ENCODE peak calls at places on chromosomes 2 and 18, in six cellular contexts. R, A, C, K, I and T are unnamed samples.
A peak's percentile ranks its signal among the peaks of the same experiment; 100 is the strongest.

GRCh38 chr2:215791481-215791937 is 221.8 kb downstream of the MREG start:
- DNase-seq in R (no peak), A (no peak), C (no peak), K (no peak), I (no peak), T (no peak)

GRCh38 chr2:28406276-28407096 is 13.8 kb downstream of the FOSL2 start:
- DNase-seq in R (peak; percentile 77), A (no peak), C (peak; percentile 54), K (no peak), I (peak; percentile 81), T (peak; percentile 67)

GRCh38 chr2:96098900-96099590 is 17.3 kb downstream of the ADRA2B start:
- DNase-seq in R (peak; percentile 61), A (peak; percentile 71), C (no peak), K (no peak), I (no peak), T (no peak)

GRCh38 chr2:42100696-42101585 is 53.1 kb downstream of the PKDCC start:
- DNase-seq in R (peak; percentile 80), A (peak; percentile 59), C (peak; percentile 67), K (no peak), I (peak; percentile 84), T (peak; percentile 32)

GRCh38 chr18:6543330-6543908 is 128.7 kb upstream of the L3MBTL4 start:
- DNase-seq in R (no peak), A (no peak), C (no peak), K (no peak), I (no peak), T (peak; percentile 56)

GRCh38 chr2:39227628-39228412 is 15.9 kb downstream of the CDKL4 start:
- DNase-seq in R (peak; percentile 85), A (peak; percentile 76), C (peak; percentile 69), K (peak; percentile 80), I (peak; percentile 83), T (peak; percentile 65)

GRCh38 chr2:145623136-145623535 is 1103.2 kb upstream of the ZEB2 start:
- DNase-seq in R (no peak), A (no peak), C (peak; percentile 50), K (no peak), I (no peak), T (peak; percentile 76)

GRCh38 chr2:188443207-188443606 is 151.5 kb downstream of the GULP1 start:
- DNase-seq in R (no peak), A (no peak), C (no peak), K (no peak), I (no peak), T (no peak)

GRCh38 chr2:48114256-48114655 is 208.0 kb upstream of the FBXO11 start:
- DNase-seq in R (no peak), A (no peak), C (peak; percentile 63), K (no peak), I (no peak), T (peak; percentile 81)

GRCh38 chr2:65061146-65061909 is 5.1 kb downstream of the CEP68 start:
- DNase-seq in R (no peak), A (no peak), C (no peak), K (no peak), I (no peak), T (no peak)

GRCh38 chr2:139439100-139439499 is 658.9 kb upstream of the NXPH2 start:
- DNase-seq in R (no peak), A (no peak), C (no peak), K (no peak), I (no peak), T (no peak)

GRCh38 chr2:10242998-10243925 is 59.4 kb upstream of the HPCAL1 start:
- DNase-seq in R (peak; percentile 60), A (no peak), C (no peak), K (no peak), I (no peak), T (no peak)

GRCh38 chr2:9972621-9973445 is 21.3 kb downstream of the GRHL1 start:
- DNase-seq in R (no peak), A (no peak), C (peak; percentile 57), K (no peak), I (no peak), T (peak; percentile 91)

GRCh38 chr2:97868986-97869721 is 126.6 kb downstream of the TMEM131 start:
- DNase-seq in R (no peak), A (peak; percentile 48), C (peak; percentile 90), K (no peak), I (no peak), T (peak; percentile 95)

GRCh38 chr2:11430729-11431128 is 35.2 kb downstream of the E2F6 start:
- DNase-seq in R (no peak), A (no peak), C (no peak), K (no peak), I (no peak), T (no peak)

GRCh38 chr2:9222246-9222898 is 15.8 kb downstream of the ASAP2 start:
- DNase-seq in R (no peak), A (no peak), C (no peak), K (no peak), I (no peak), T (peak; percentile 79)

GRCh38 chr2:203650860-203651613 is 55.4 kb upstream of the CD28 start:
- DNase-seq in R (no peak), A (peak; percentile 42), C (peak; percentile 47), K (peak; percentile 74), I (no peak), T (peak; percentile 73)

GRCh38 chr2:119429225-119430000 is 2.2 kb upstream of the TMEM37 start:
- DNase-seq in R (peak; percentile 20), A (no peak), C (no peak), K (no peak), I (no peak), T (peak; percentile 30)

GRCh38 chr18:62325806-62326645 is 916 bp downstream of the TNFRSF11A start:
- DNase-seq in R (no peak), A (no peak), C (no peak), K (no peak), I (no peak), T (peak; percentile 10)

GRCh38 chr18:62326646-62327348 is 1.7 kb downstream of the TNFRSF11A start:
- DNase-seq in R (no peak), A (no peak), C (no peak), K (no peak), I (no peak), T (no peak)

GRCh38 chr18:62323483-62324354 is 1.4 kb upstream of the TNFRSF11A start:
- DNase-seq in R (no peak), A (no peak), C (no peak), K (no peak), I (no peak), T (no peak)

GRCh38 chr18:62324355-62324828 is 718 bp upstream of the TNFRSF11A start:
- DNase-seq in R (no peak), A (no peak), C (no peak), K (no peak), I (no peak), T (no peak)

DNA sequence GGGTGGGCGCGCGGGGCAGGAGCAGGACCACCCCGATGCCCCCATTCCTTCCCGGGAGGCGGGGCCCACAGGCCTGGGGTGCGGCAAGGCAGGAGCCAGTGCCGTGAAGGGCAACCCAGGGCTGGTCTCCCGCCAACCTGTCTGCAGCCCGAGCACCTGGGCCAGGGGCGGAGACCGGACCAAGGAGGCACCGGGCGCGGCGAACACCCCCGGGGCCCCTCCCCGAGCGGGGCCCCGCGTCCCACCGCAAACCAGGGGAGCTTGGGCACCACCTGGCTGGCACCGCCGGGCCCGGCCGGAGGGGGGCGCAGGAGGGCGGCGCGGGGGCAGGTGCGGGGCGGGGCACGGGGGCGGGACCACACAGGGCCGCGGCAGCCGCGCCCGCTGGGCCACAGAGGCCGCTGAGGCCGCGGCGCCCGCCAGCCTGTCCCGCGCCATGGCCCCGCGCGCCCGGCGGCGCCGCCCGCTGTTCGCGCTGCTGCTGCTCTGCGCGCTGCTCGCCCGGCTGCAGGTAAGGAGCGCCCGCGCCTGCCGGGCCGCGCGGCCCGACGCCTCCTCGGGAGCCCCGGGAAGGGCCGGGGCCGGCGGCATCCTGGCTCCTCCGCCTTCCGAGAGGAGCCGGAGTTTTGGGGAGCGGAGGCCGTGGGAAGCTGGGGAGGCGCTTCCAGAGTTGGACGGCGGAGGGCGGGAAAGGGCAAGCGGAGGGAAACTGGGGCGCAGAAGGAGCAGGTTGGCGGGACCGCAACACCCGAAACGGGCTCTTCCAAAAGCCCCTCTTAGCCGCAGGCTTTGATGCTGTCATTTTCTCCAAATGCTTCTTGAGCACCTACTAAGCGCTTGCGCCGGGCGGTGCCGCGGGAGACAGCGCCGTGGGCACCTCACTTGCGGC is at the start of gene TNFRSF11A:
- DNase-seq in R (no peak), A (no peak), C (no peak), K (no peak), I (peak; percentile 73), T (peak; percentile 8)
- TF ChIP-seq CTCF in R (peak; percentile 6), A (peak; percentile 18), C (no peak), K (no peak), I (peak; percentile 53), T (no peak)

GRCh38 chr2:36659872-36660312 is 36.6 kb upstream of the VIT start:
- DNase-seq in R (no peak), A (no peak), C (no peak), K (no peak), I (no peak), T (peak; percentile 63)
- H3K4me3 ChIP-seq in R (no peak overlapping the region), A (no peak overlapping the region), C (no peak overlapping the region), K (no peak overlapping the region), I (no peak overlapping the region), T (no peak overlapping the region)

GRCh38 chr2:218010116-218010837 is 7.5 kb upstream of the TNS1 start:
- DNase-seq in R (peak; percentile 85), A (no peak), C (no peak), K (peak; percentile 81), I (no peak), T (peak; percentile 50)
- TF ChIP-seq CTCF in R (peak; percentile 72), A (peak; percentile 74), C (peak; percentile 57), K (peak; percentile 48), I (no peak), T (peak; percentile 45)

GRCh38 chr2:232488097-232488711 is 570 bp upstream of the ECEL1 start:
- DNase-seq in R (no peak), A (no peak), C (no peak), K (no peak), I (no peak), T (no peak)

GRCh38 chr2:232485757-232486557 is 1.7 kb downstream of the ECEL1 start:
- DNase-seq in R (peak; percentile 58), A (no peak), C (no peak), K (no peak), I (no peak), T (no peak)

GRCh38 chr2:232485333-232485756 is 2.3 kb downstream of the ECEL1 start:
- DNase-seq in R (no peak), A (no peak), C (no peak), K (no peak), I (no peak), T (no peak)

GRCh38 chr2:232487385-232488096 is at the start of gene ECEL1:
- DNase-seq in R (peak; percentile 37), A (no peak), C (no peak), K (no peak), I (no peak), T (no peak)

DNA sequence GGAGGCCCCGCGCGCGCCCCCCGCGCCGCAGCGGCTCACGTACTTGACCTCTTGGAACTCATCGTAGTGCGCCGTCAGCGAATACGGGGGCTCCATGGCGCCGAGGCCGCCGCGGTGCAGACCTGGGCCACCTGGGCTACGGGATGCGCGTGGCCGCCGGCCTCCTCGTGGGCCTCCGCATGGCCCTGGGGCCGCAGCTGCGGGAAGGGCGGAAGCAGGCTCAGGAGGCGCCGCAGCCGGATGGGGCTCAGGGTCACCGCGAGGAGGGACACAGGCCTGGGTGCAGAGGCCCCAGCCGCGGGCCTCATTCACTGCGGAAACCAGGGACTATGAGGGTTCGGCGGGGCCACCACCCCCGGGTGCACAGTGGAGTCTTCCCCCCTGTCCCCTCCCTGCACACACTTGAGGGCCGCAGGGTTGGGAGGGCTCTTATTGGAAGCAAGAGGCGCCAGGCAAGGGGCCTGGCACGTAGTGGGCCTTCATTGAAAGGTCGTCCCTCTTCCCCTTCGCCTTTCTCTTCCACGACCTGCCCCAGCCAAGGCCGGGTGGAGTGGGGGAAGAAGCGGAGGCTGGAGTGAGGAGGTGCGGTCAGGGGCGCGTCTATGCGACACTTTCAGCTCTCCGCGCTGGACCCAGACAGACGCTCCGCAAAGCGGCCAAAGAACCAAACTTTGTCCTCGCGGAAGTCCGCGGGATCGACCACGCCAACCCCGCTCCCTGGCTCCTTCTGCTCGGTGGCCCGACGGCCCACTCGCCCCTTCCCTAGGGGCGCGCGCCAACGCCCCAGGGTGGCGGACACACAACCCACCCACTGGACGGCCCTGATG is 863 bp downstream of the ECEL1 start:
- DNase-seq in R (peak; percentile 52), A (no peak), C (no peak), K (peak; percentile 8), I (no peak), T (no peak)
- H3K4me3 ChIP-seq in R (no peak overlapping the region), A (peak overlapping the region; percentile 9), C (no peak overlapping the region), K (no peak overlapping the region), I (no peak overlapping the region), T (no peak overlapping the region)